ENCODE peak calls at places on chromosomes 4 and X, in ten cellular contexts. L, A, S, U, T, Z, D, G, R and C are unnamed samples.

GRCh38 chrX:9336501-9336900 is 128.4 kb upstream of the TBL1X start:
- DNase-seq in G (no peak), U (no peak), A (no peak), T (no peak), L (no peak), S (no peak), R (no peak), D (no peak), Z (peak; percentile 10), C (no peak)

GRCh38 chr4:47926667-47927258 is 12.4 kb upstream of the NFXL1 start:
- DNase-seq in A (no peak), L (peak; percentile 81), G (no peak), Z (peak; percentile 74), R (peak; percentile 53), U (peak; percentile 21), T (peak; percentile 48), S (peak; percentile 54), D (peak; percentile 49), C (no peak)

GRCh38 chr4:56160631-56161030 is 211.9 kb downstream of the CEP135 start:
- DNase-seq in S (no peak), G (no peak), D (no peak), U (no peak), A (no peak), Z (no peak), L (no peak), R (no peak), T (no peak), C (no peak)

GRCh38 chr4:61984260-61984909 is 784.3 kb downstream of the ADGRL3 start:
- DNase-seq in S (no peak), D (no peak), R (no peak), T (no peak), L (no peak), A (no peak), U (no peak), G (no peak), Z (no peak), C (no peak)

GRCh38 chrX:153726286-153727107 is 1.8 kb downstream of the ABCD1 start:
- DNase-seq in A (peak; percentile 24), T (peak; percentile 83), G (peak; percentile 85), Z (peak; percentile 73), R (peak; percentile 84), U (peak; percentile 46), D (peak; percentile 60), S (peak; percentile 29), L (peak; percentile 47), C (no peak)

GRCh38 chr4:84924439-84924838 is 42.1 kb downstream of the WDFY3 start:
- DNase-seq in A (no peak), L (no peak), S (no peak), D (no peak), T (no peak), R (no peak), G (no peak), Z (no peak), U (no peak), C (no peak)

GRCh38 chr4:134057356-134057755 is 144.2 kb downstream of the PABPC4L start:
- DNase-seq in S (no peak), G (no peak), T (no peak), D (no peak), U (no peak), R (no peak), Z (no peak), L (no peak), A (no peak), C (no peak)

GRCh38 chr4:149927514-149927913 is 111.9 kb upstream of the IQCM start:
- DNase-seq in U (no peak), S (no peak), G (no peak), A (no peak), L (no peak), Z (no peak), R (no peak), D (no peak), T (no peak), C (no peak)

GRCh38 chr4:156623376-156623775 is 348.2 kb downstream of the PDGFC start:
- DNase-seq in L (no peak), Z (peak; percentile 40), A (no peak), R (no peak), S (no peak), G (no peak), T (no peak), D (no peak), U (no peak), C (no peak)

GRCh38 chr4:80189956-80190671 is 7.2 kb upstream of the PRDM8 start:
- DNase-seq in R (peak; percentile 3), L (no peak), Z (peak; percentile 78), G (no peak), A (no peak), S (no peak), U (no peak), D (no peak), T (no peak), C (no peak)

GRCh38 chr4:17085416-17085815 is 187.0 kb upstream of the LDB2 start:
- DNase-seq in D (no peak), R (no peak), A (no peak), T (no peak), U (no peak), S (no peak), Z (no peak), L (no peak), G (no peak), C (no peak)

GRCh38 chr4:38523524-38524448 is 140.2 kb upstream of the KLF3 start:
- DNase-seq in T (peak; percentile 85), R (peak; percentile 82), L (peak; percentile 21), U (no peak), S (peak; percentile 15), G (no peak), A (no peak), D (no peak), Z (no peak), C (no peak)

GRCh38 chr4:41957634-41958033 is 22.4 kb downstream of the TMEM33 start:
- DNase-seq in S (no peak), R (peak; percentile 42), D (no peak), T (peak; percentile 50), U (no peak), A (no peak), Z (peak; percentile 20), G (no peak), L (peak; percentile 41), C (no peak)

GRCh38 chrX:120560405-120560841 is 339 bp downstream of the CUL4B start:
- DNase-seq in S (peak; percentile 41), G (peak; percentile 67), U (peak; percentile 24), D (peak; percentile 29), L (no peak), Z (peak; percentile 57), T (no peak), A (no peak), R (no peak), C (no peak)

GRCh38 chr4:154345359-154345758 is 146.2 kb downstream of the DCHS2 start:
- DNase-seq in T (no peak), L (no peak), G (no peak), A (no peak), Z (no peak), D (no peak), R (no peak), S (no peak), U (no peak), C (no peak)

GRCh38 chr4:154344686-154345085 is 146.9 kb downstream of the DCHS2 start:
- DNase-seq in T (peak; percentile 15), G (no peak), D (no peak), Z (no peak), A (no peak), L (no peak), S (no peak), U (no peak), R (peak; percentile 10), C (no peak)

GRCh38 chr4:154349829-154350228 is 141.8 kb downstream of the DCHS2 start:
- DNase-seq in L (peak; percentile 47), S (no peak), R (peak; percentile 7), Z (peak; percentile 36), T (no peak), D (no peak), A (no peak), G (no peak), U (no peak), C (no peak)

DNA sequence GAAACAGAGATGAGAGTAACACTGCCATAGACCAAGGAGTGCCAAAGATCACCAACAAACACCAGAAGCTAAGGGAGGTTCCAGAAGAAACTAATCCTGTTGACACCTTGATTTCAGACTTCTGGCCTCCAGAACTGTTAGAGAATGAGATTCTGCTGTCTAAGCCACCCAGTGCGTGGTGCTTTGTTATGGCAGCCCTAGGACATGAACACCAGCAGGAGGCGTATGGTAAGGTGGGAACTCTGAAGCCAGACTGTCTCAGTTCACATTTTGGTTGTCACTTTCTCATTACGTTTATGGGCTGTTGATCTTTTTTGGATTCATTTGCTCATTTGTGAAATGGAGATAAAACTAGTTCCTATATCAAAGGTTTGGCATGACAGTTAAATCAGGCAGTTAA is 142.9 kb downstream of the DCHS2 start:
- DNase-seq in U (no peak), Z (no peak), A (no peak), R (no peak), G (no peak), T (no peak), S (no peak), D (no peak), L (no peak), C (no peak)
- TF ChIP-seq CTCF in U (no peak), Z (no peak), A (no peak), R (no peak), G (no peak), T (no peak), S (no peak), D (no peak), L (peak; percentile 13), C (no peak)

GRCh38 chr4:35151816-35152572 is 1092.3 kb downstream of the ARAP2 start:
- DNase-seq in G (no peak), A (no peak), L (no peak), R (peak; percentile 4), T (no peak), U (no peak), D (no peak), S (no peak), Z (no peak), C (peak; percentile 13)
- TF ChIP-seq CTCF in G (no peak), A (no peak), L (peak; percentile 10), R (peak; percentile 7), T (no peak), U (no peak), D (no peak), S (no peak), Z (peak; percentile 18), C (peak; percentile 37)

GRCh38 chr4:33650036-33650435 is 2594.3 kb downstream of the ARAP2 start:
- DNase-seq in A (no peak), T (no peak), G (no peak), L (no peak), D (no peak), Z (no peak), S (no peak), R (no peak), U (no peak), C (no peak)

DNA sequence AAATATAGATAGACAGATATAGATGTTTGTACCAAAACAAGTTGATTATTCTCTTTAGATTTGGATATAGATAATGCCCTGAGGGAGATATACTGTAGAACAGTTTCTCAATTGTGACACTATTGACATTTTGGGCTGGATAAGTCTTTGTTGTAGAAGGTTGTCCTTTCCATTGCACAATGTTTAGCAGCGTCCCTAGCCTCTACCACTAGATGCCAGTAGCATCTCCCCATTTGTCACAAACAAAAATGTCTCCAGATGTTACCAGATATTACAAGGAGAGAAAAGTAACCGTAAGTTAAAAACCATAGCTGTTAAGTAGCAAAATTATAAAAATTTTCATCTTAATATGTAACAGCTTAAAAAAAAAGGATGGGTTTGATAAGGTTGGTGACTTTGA is 2595.3 kb downstream of the ARAP2 start:
- DNase-seq in T (no peak), D (no peak), U (no peak), L (peak; percentile 78), S (no peak), Z (peak; percentile 82), G (no peak), A (no peak), R (no peak), C (no peak)
- TF ChIP-seq CTCF in T (no peak), D (no peak), U (no peak), L (peak; percentile 82), S (no peak), Z (peak; percentile 89), G (no peak), A (peak; percentile 22), R (no peak), C (peak; percentile 16)

GRCh38 chr4:151087467-151087866 is 12.0 kb upstream of the RPS3A start:
- DNase-seq in S (no peak), Z (no peak), A (no peak), T (no peak), R (no peak), U (no peak), D (no peak), L (no peak), G (no peak), C (no peak)
- TF ChIP-seq CTCF in S (no peak), Z (no peak), A (no peak), T (no peak), R (no peak), U (no peak), D (no peak), L (no peak), G (no peak), C (no peak)